ENCODE peak calls at places on chromosomes 16 and 17, in nine cellular contexts. F, S, X, B, L, O, I, M and Q are unnamed samples.

GRCh38 chr16:78611318-78611717 is 511.9 kb downstream of the WWOX start:
- DNase-seq in X (no peak), F (no peak), I (no peak), B (no peak), O (no peak), M (no peak), L (no peak), S (no peak), Q (no peak)

GRCh38 chr17:78893684-78894083 is 9.3 kb downstream of the CEP295NL start:
- DNase-seq in I (no peak), L (no peak), O (no peak), S (no peak), M (no peak), B (no peak), X (no peak), F (no peak), Q (no peak)

GRCh38 chr17:6161456-6161855 is 91.3 kb downstream of the WSCD1 start:
- DNase-seq in L (no peak), I (no peak), O (no peak), X (no peak), B (no peak), S (no peak), F (no peak), M (no peak), Q (no peak)

GRCh38 chr17:3946711-3947235 is 17.5 kb downstream of the ATP2A3 start:
- DNase-seq in F (no peak), B (no peak), X (no peak), L (no peak), M (no peak), I (no peak), S (no peak), O (peak; percentile 11), Q (no peak)

GRCh38 chr16:1109648-1110047 is 13.6 kb upstream of the C1QTNF8 start:
- DNase-seq in I (no peak), S (no peak), M (no peak), B (no peak), L (no peak), X (no peak), F (no peak), O (no peak), Q (no peak)

GRCh38 chr17:38620551-38621277 is 15.0 kb upstream of the SRCIN1 start:
- DNase-seq in I (no peak), M (no peak), B (no peak), O (no peak), F (no peak), X (no peak), S (no peak), L (no peak), Q (no peak)

GRCh38 chr17:65817951-65818350 is 256.5 kb upstream of the AXIN2 start:
- DNase-seq in M (no peak), O (no peak), L (no peak), B (no peak), I (no peak), S (no peak), X (no peak), F (no peak), Q (no peak)

GRCh38 chr17:12667299-12667958 is 1.7 kb downstream of the MYOCD start:
- DNase-seq in B (peak; percentile 60), O (peak; percentile 56), I (no peak), L (no peak), M (peak; percentile 59), S (no peak), X (no peak), F (peak; percentile 33), Q (no peak)

GRCh38 chr17:66507103-66507923 is 204.9 kb downstream of the PRKCA start:
- DNase-seq in B (peak; percentile 41), F (no peak), S (peak; percentile 11), O (peak; percentile 89), X (no peak), I (peak; percentile 56), L (no peak), M (no peak), Q (no peak)

GRCh38 chr17:19652595-19652994 is 4.0 kb downstream of the ALDH3A2 start:
- DNase-seq in B (no peak), O (no peak), F (no peak), X (no peak), M (no peak), I (no peak), S (no peak), L (no peak), Q (no peak)